ENCODE peak calls at places on chromosomes 13 and 19, in five cellular contexts. X is prostate gland, S is right atrium auricular region, J is NT2/D1, I is endothelial cell of umbilical vein. E is an unnamed sample.

GRCh38 chr19:18543814-18544475 is 572 bp upstream of the FKBP8 start:
- DNase-seq in S (peak), J (no peak), I (peak), X (no peak), E (peak)

GRCh38 chr13:37492741-37493514 is 105.6 kb downstream of the POSTN start:
- DNase-seq in I (no peak), S (no peak), J (no peak), X (no peak), E (no peak)

GRCh38 chr13:110231348-110232047 is 75.5 kb downstream of the COL4A1 start:
- DNase-seq in S (no peak), X (no peak), J (no peak), I (no peak), E (no peak)

GRCh38 chr13:43285891-43286602 is 262.7 kb downstream of the DNAJC15 start:
- DNase-seq in J (no peak), X (no peak), S (no peak), I (no peak), E (no peak)

GRCh38 chr19:18771328-18772242 is 19.5 kb downstream of the COMP start:
- DNase-seq in J (no peak), X (no peak), S (no peak), I (no peak), E (no peak)

GRCh38 chr13:42803563-42804212 is 22.3 kb downstream of the FAM216B start:
- DNase-seq in I (no peak), S (no peak), X (no peak), J (no peak), E (no peak)

GRCh38 chr19:10417598-10418280 is 2.6 kb upstream of the PDE4A start:
- DNase-seq in I (no peak), S (no peak), J (no peak), X (no peak), E (no peak)

GRCh38 chr13:33376212-33376611 is 90.7 kb upstream of the STARD13 start:
- DNase-seq in I (no peak), S (no peak), X (no peak), J (no peak), E (no peak)

GRCh38 chr13:109779074-109779473 is 7.3 kb downstream of the IRS2 start:
- DNase-seq in S (no peak), J (no peak), X (no peak), I (no peak), E (no peak)

GRCh38 chr13:75873499-75873898 is 237.4 kb downstream of the LMO7 start:
- DNase-seq in J (no peak), I (no peak), S (no peak), X (no peak), E (no peak)

GRCh38 chr19:45443462-45444317 is 20.0 kb upstream of the ERCC1 start:
- DNase-seq in X (peak), J (no peak), I (peak), S (peak), E (no peak)

GRCh38 chr19:46902402-46902766 is 41.6 kb downstream of the ARHGAP35 start:
- DNase-seq in S (no peak), X (peak), J (no peak), I (no peak), E (no peak)

GRCh38 chr19:44598880-44599279 is 14.5 kb upstream of the IGSF23 start:
- DNase-seq in S (no peak), X (no peak), I (no peak), J (no peak), E (no peak)

GRCh38 chr19:7637374-7638256 is 705 bp downstream of the STXBP2 start:
- DNase-seq in I (peak), J (no peak), X (peak), S (peak), E (no peak)

GRCh38 chr19:1089891-1090290 is 5.3 kb downstream of the POLR2E start:
- DNase-seq in I (no peak), X (no peak), J (no peak), S (no peak), E (no peak)

GRCh38 chr13:99278199-99278598 is 20.0 kb upstream of the GPR18 start:
- DNase-seq in S (no peak), X (no peak), J (no peak), I (no peak), E (no peak)

GRCh38 chr19:58562126-58563033 is 4.0 kb upstream of the UBE2M start:
- DNase-seq in S (no peak), X (no peak), J (no peak), I (peak), E (no peak)

GRCh38 chr19:15330801-15331418 is 1.4 kb downstream of the BRD4 start:
- DNase-seq in I (peak), J (no peak), S (no peak), X (no peak), E (no peak)

DNA sequence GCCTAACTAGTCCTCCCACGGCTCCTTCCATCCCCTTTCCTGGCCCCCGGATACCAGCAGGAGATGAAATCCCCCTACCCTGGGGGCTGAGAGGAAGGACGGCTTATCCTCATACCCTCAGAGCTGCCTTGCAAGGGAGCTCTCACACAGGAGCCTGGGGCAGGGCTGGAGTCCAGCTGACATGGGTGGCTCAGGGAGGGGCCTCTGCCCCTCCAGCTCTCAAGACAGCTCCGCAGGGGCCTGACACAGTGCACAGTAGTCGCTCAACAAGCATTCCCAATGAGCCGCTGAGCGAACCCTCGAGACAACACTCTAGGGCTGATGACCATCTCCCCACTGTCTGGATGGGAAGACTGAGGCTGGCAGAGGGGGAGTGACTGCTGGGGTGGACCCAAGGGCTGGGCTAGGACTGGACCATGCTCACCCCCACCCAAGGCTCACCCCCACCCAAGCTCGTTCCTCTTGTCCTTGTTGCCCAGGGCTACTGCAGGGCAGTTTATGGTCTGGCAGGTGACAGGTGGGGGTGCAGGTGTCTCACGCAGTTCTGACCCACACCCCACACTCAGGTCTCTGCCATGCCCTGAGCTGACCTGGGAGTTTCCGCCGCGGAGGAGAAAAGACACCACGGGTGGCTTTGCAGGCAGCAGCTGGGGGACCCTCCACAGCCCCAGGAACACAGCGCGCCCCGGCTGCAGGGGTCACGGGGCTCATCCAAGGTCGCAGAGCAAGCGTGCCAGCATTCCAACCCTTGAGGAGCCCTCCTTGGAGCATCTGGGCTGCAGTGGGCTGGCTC is 3.9 kb downstream of the ZBTB7A start:
- DNase-seq in X (no peak), I (no peak), J (no peak), S (no peak), E (no peak)
- H3K4me3 ChIP-seq in X (no peak), I (no peak), J (no peak), S (peak), E (peak)

GRCh38 chr19:13881231-13881691 is 4.3 kb downstream of the NANOS3 start:
- DNase-seq in J (peak), I (no peak), S (no peak), X (no peak), E (no peak)
- H3K4me3 ChIP-seq in J (peak), I (no peak), S (no peak), X (no peak), E (no peak)

GRCh38 chr13:32059511-32059984 is 28.0 kb downstream of the FRY start:
- DNase-seq in S (no peak), I (no peak), X (no peak), J (no peak), E (no peak)

GRCh38 chr13:32056316-32056715 is 24.7 kb downstream of the FRY start:
- DNase-seq in I (no peak), X (no peak), J (no peak), S (no peak), E (peak)

GRCh38 chr13:32063622-32064233 is 32.2 kb downstream of the FRY start:
- DNase-seq in X (no peak), S (no peak), I (no peak), J (no peak), E (no peak)

GRCh38 chr13:32060319-32060924 is 28.8 kb downstream of the FRY start:
- DNase-seq in S (no peak), X (no peak), I (no peak), J (no peak), E (no peak)
- H3K4me3 ChIP-seq in S (peak), X (no peak), I (no peak), J (no peak), E (no peak)

GRCh38 chr19:50639121-50640112 is at the start of gene SYT3:
- DNase-seq in S (no peak), I (no peak), X (peak), J (no peak), E (no peak)
- H3K4me3 ChIP-seq in S (peak), I (no peak), X (peak), J (peak), E (peak)

GRCh38 chr13:73365240-73365639 is 306.4 kb downstream of the KLF5 start:
- DNase-seq in S (no peak), J (no peak), I (no peak), X (peak), E (peak)

GRCh38 chr13:73364706-73365105 is 305.9 kb downstream of the KLF5 start:
- DNase-seq in I (no peak), S (no peak), J (no peak), X (peak), E (no peak)

GRCh38 chr13:73367886-73368285 is 309.1 kb downstream of the KLF5 start:
- DNase-seq in S (no peak), X (no peak), I (no peak), J (no peak), E (no peak)

GRCh38 chr13:73366241-73366640 is 307.4 kb downstream of the KLF5 start:
- DNase-seq in J (no peak), X (no peak), S (no peak), I (no peak), E (no peak)

DNA sequence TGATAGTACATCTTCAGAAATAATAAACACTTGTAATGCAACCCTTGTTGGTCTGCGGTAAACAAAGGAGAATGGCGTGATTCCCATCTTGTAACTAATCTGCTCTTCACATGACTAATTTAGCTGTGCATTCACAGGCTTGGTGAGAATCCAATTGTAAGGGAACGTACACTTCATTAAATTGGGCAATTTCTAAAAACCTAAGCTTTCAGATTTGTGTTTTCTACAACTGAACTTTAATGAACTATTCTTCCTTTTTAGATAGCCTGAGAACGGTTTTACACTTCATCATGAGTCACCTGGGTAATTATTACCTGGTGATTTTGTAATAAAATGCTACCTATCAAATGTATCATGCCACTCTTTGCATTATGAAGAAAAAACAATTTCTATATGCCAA is 306.9 kb downstream of the KLF5 start:
- DNase-seq in J (no peak), S (no peak), I (no peak), X (no peak), E (no peak)
- H3K4me3 ChIP-seq in J (no peak), S (no peak), I (no peak), X (no peak), E (no peak)

GRCh38 chr19:13033819-13034611 is 38.7 kb downstream of the NFIX start:
- DNase-seq in J (no peak), I (no peak), X (no peak), S (peak), E (peak)

GRCh38 chr19:13033244-13033643 is 38.0 kb downstream of the NFIX start:
- DNase-seq in J (no peak), X (no peak), S (no peak), I (no peak), E (no peak)

GRCh38 chr19:13029893-13030292 is 34.6 kb downstream of the NFIX start:
- DNase-seq in J (no peak), I (peak), X (no peak), S (no peak), E (no peak)

GRCh38 chr19:13032837-13033236 is 37.6 kb downstream of the NFIX start:
- DNase-seq in S (no peak), J (no peak), X (no peak), I (no peak), E (no peak)

GRCh38 chr19:13031917-13032623 is 36.8 kb downstream of the NFIX start:
- DNase-seq in J (no peak), I (no peak), S (no peak), X (no peak), E (no peak)
- H3K4me3 ChIP-seq in J (no peak), I (no peak), S (no peak), X (no peak), E (peak)

GRCh38 chr13:79336971-79337370 is 69.1 kb downstream of the RBM26 start:
- DNase-seq in S (no peak), X (no peak), I (no peak), J (no peak), E (no peak)

GRCh38 chr13:79340490-79340889 is 65.6 kb downstream of the RBM26 start:
- DNase-seq in J (no peak), X (no peak), I (no peak), S (no peak), E (no peak)

GRCh38 chr13:79341202-79341601 is 64.9 kb downstream of the RBM26 start:
- DNase-seq in J (no peak), X (no peak), S (no peak), I (no peak), E (no peak)

DNA sequence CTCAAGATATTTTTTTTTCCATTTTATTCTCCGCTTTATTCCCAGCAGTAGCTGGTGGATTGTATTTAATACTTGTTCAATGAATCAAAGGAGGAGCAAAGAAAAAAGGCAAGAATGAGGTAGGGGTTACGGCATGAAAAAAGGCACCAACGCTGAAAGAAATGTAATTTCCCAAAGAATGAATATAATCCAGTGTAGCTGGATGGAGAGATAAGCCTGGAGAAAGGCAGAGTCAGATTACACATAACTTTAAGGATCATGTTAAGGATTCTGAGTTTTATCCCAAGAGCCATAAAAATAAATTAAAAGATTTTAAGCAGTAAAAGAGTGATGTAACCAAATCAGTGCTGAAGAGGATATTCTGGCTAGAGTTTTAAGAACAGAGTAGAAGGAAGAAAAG is 67.7 kb downstream of the RBM26 start:
- DNase-seq in X (no peak), J (no peak), S (no peak), I (no peak), E (no peak)
- H3K4me3 ChIP-seq in X (no peak), J (no peak), S (no peak), I (no peak), E (no peak)

DNA sequence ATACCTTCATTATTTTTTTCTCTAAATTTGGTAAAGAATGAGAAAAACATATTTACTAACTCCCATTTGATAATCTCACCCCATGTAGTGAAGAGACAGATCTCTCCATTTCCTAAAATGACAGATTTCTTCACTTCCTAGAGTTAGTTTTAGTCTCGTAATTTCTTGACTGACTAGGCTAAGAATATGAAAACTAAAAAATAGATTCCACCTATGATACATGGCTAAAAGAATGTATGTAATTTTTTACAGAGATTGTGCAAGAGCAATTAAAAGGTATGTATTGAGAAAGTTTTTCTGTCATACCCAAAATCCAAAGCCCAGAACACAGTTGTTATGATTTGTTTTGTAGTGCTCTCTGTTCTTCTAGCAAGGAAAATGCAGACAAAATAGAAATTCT is 9.5 kb downstream of the NALCN start:
- DNase-seq in J (no peak), I (no peak), X (no peak), S (no peak), E (no peak)
- H3K4me3 ChIP-seq in J (no peak), I (no peak), X (no peak), S (no peak), E (no peak)